ENCODE peak calls at places on chromosomes 16 and 17, in four cellular contexts. S is left lung; U is gastrocnemius medialis; L is CD4-positive, CD25-positive, alpha-beta regulatory T cell. G is an unnamed sample.
A peak's percentile ranks its signal among the peaks of the same experiment; 100 is the strongest.

GRCh38 chr17:1347681-1348318 is 52.2 kb downstream of the YWHAE start:
- DNase-seq in S (no peak), U (peak; percentile 74), L (no peak), G (no peak)

GRCh38 chr16:71954699-71955195 is 45.5 kb downstream of the PKD1L3 start:
- DNase-seq in S (no peak), U (no peak), L (no peak), G (no peak)

GRCh38 chr17:65783845-65784334 is 222.4 kb upstream of the AXIN2 start:
- DNase-seq in L (no peak), U (no peak), S (no peak), G (no peak)

GRCh38 chr16:74633686-74634085 is 26.8 kb upstream of the GLG1 start:
- DNase-seq in S (no peak), U (no peak), L (no peak), G (no peak)

GRCh38 chr17:67884766-67885165 is 59.5 kb downstream of the BPTF start:
- DNase-seq in L (no peak), U (no peak), S (no peak), G (no peak)

GRCh38 chr17:4854181-4854681 is 21.1 kb downstream of the MINK1 start:
- DNase-seq in L (no peak), S (no peak), U (no peak), G (no peak)

GRCh38 chr16:17453365-17454122 is 17.2 kb downstream of the XYLT1 start:
- DNase-seq in S (no peak), U (no peak), L (no peak), G (no peak)

GRCh38 chr16:10103096-10103495 is 79.1 kb downstream of the GRIN2A start:
- DNase-seq in S (no peak), L (no peak), U (no peak), G (no peak)

GRCh38 chr16:11047057-11047456 is 102.7 kb downstream of the CLEC16A start:
- DNase-seq in U (no peak), L (no peak), S (no peak), G (no peak)

GRCh38 chr16:72287646-72288045 is 115.7 kb upstream of the PMFBP1 start:
- DNase-seq in S (no peak), L (no peak), U (no peak), G (no peak)

GRCh38 chr16:81646561-81646960 is 132.5 kb upstream of the PLCG2 start:
- DNase-seq in S (no peak), U (no peak), L (no peak), G (no peak)

GRCh38 chr17:76893623-76894358 is 25.6 kb downstream of the MGAT5B start:
- DNase-seq in S (no peak), U (no peak), L (no peak), G (no peak)

GRCh38 chr17:67040652-67041051 is 3.7 kb upstream of the CACNG1 start:
- DNase-seq in S (no peak), U (no peak), L (no peak), G (no peak)

GRCh38 chr17:81511800-81512559 is 619 bp downstream of the ACTG1 start:
- DNase-seq in L (peak; percentile 44), S (peak; percentile 87), U (no peak), G (no peak)
- H3K36me3 ChIP-seq in L (peaks cover 31% of the 10 kb centered on the region), S (no peaks in the 10 kb centered on the region), U (no peaks in the 10 kb centered on the region), G (peaks cover 17% of the 10 kb centered on the region)

DNA sequence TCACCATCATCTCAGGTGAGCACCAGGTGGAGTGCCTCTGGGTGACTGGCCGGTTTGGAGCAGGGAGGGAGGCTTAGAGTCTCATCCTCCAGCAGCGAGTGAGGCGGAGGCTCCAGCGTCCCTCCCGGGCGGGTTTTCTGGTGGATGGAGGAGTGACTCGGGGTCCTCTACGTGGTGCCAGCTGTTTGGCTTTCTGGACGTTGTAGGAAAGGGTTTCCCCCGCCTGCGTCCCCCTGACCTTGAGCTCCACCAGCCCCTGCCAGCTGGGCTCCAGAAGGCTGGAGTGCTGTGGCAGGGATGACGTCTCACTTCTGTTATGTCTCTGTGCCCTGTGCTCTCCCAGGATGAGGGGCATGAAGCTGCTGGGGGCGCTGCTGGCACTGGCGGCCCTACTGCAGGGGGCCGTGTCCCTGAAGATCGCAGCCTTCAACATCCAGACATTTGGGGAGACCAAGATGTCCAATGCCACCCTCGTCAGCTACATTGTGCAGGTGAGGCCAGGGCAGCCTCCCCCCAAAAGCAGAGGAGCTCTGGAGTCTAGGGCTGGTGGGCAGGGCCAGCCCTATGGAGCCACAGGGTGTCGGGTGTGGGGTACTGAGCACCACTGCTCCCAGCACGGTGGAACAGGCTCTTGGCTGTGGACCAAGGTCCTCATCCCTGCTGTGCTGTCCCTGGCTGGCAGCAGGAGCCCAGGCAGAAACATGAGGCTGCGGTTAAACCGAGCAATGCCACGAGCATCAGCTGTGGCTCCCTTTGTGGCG is 719 bp downstream of the DNASE1 start:
- DNase-seq in L (no peak), S (peak; percentile 65), U (no peak), G (no peak)
- H3K27ac ChIP-seq in L (no peak overlapping the region), S (no peak overlapping the region), U (no peak overlapping the region), G (peak overlapping the region; percentile 68)

GRCh38 chr17:31225831-31226230 is 71.2 kb downstream of the OMG start:
- DNase-seq in U (no peak), S (no peak), L (no peak), G (no peak)
- H3K36me3 ChIP-seq in U (no peaks in the 10 kb centered on the region), S (no peaks in the 10 kb centered on the region), L (peaks cover 7% of the 10 kb centered on the region), G (peaks cover 44% of the 10 kb centered on the region)

DNA sequence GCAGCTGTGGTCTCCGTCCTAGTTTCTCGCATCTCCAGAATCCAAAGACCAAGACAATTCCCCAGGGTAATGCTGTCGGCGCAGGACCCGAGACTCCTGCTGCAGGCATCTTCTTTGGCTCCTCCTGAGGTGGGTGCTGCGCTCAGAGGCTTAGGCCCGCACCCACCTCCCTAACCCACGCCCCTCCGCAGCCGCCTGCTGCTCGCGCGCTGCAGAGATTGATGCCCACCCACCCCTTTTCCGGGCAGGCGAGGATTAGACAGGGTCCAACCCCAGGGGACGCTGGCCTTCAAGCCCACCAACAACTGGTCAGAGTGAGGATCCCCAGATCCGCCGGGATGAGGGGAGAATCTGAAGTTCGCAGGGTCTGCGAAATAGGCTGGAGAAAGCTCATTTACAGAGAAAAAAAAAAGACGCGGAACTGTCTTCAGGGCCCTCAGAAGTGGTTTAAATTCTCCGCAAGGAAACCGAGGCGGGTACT is 27.9 kb downstream of the SLFN11 start:
- DNase-seq in L (no peak), S (peak; percentile 67), U (no peak), G (no peak)
- H3K27ac ChIP-seq in L (peak overlapping the region; percentile 47), S (peak overlapping the region; percentile 55), U (peak overlapping the region; percentile 65), G (peak overlapping the region; percentile 85)

G was measured in tibial nerve.